ENCODE peak calls at places on chromosome 7, in four cellular contexts. J, Q, V and F are unnamed samples.

GRCh38 chr7:129779602-129780256 is 168.2 kb downstream of the NRF1 start:
- DNase-seq in J (peak), Q (peak), V (no peak), F (peak)

GRCh38 chr7:54858008-54858692 is 99.1 kb upstream of the SEC61G start:
- DNase-seq in J (no peak), Q (no peak), V (no peak), F (no peak)

GRCh38 chr7:34208878-34209621 is 303.7 kb downstream of the BMPER start:
- DNase-seq in J (no peak), Q (no peak), V (no peak), F (no peak)

GRCh38 chr7:8362723-8363369 is 70.6 kb upstream of the NXPH1 start:
- DNase-seq in J (no peak), Q (no peak), V (no peak), F (no peak)

GRCh38 chr7:28456037-28456436 is 43.7 kb downstream of the CREB5 start:
- DNase-seq in J (no peak), Q (no peak), V (no peak), F (no peak)

GRCh38 chr7:95687759-95688343 is 84.5 kb upstream of the DYNC1I1 start:
- DNase-seq in J (no peak), Q (peak), V (no peak), F (no peak)

GRCh38 chr7:68147621-68148238 is 1151.1 kb downstream of the TYW1 start:
- DNase-seq in J (no peak), Q (no peak), V (no peak), F (no peak)

GRCh38 chr7:377069-378040 is 87.4 kb downstream of the FOXL3 start:
- DNase-seq in J (peak), Q (no peak), V (no peak), F (no peak)

GRCh38 chr7:20279979-20280378 is 50.7 kb upstream of the ITGB8 start:
- DNase-seq in J (no peak), Q (no peak), V (no peak), F (no peak)

GRCh38 chr7:148964510-148965267 is 63.6 kb downstream of the PDIA4 start:
- DNase-seq in J (no peak), Q (no peak), V (no peak), F (no peak)

GRCh38 chr7:89761173-89761572 is 393.1 kb upstream of the STEAP1 start:
- DNase-seq in J (no peak), Q (no peak), V (no peak), F (no peak)

GRCh38 chr7:36570508-36571219 is 153.6 kb downstream of the AOAH start:
- DNase-seq in J (no peak), Q (no peak), V (no peak), F (no peak)

GRCh38 chr7:14095233-14095950 is 105.9 kb upstream of the ETV1 start:
- DNase-seq in J (no peak), Q (no peak), V (no peak), F (no peak)

GRCh38 chr7:140926021-140926812 is 1.5 kb upstream of the BRAF start:
- DNase-seq in J (no peak), Q (no peak), V (no peak), F (no peak)

GRCh38 chr7:115240242-115240641 is 318.3 kb downstream of the MDFIC start:
- DNase-seq in J (no peak), Q (no peak), V (no peak), F (no peak)

GRCh38 chr7:91089382-91089963 is 174.8 kb upstream of the FZD1 start:
- DNase-seq in J (no peak), Q (peak), V (no peak), F (no peak)

GRCh38 chr7:1742555-1743303 is 72.7 kb downstream of the ELFN1 start:
- DNase-seq in J (no peak), Q (no peak), V (no peak), F (peak)

GRCh38 chr7:24715661-24716479 is 41.4 kb downstream of the GSDME start:
- DNase-seq in J (no peak), Q (peak), V (no peak), F (peak)

GRCh38 chr7:28102778-28103177 is 77.8 kb downstream of the JAZF1 start:
- DNase-seq in J (no peak), Q (peak), V (peak), F (peak)

GRCh38 chr7:135877799-135878198 is 99.4 kb downstream of the MTPN start:
- DNase-seq in J (no peak), Q (no peak), V (no peak), F (no peak)

GRCh38 chr7:71987200-71987767 is 424.9 kb downstream of the CALN1 start:
- DNase-seq in J (no peak), Q (no peak), V (no peak), F (no peak)

GRCh38 chr7:103048833-103049232 is 25.8 kb downstream of the FBXL13 start:
- DNase-seq in J (no peak), Q (peak), V (no peak), F (no peak)

GRCh38 chr7:6725003-6725402 is 18.3 kb upstream of the ZNF12 start:
- DNase-seq in J (no peak), Q (no peak), V (no peak), F (no peak)

GRCh38 chr7:80937336-80937735 is 18.5 kb upstream of the SEMA3C start:
- DNase-seq in J (no peak), Q (no peak), V (no peak), F (no peak)

GRCh38 chr7:151091003-151091402 is 4.7 kb downstream of the AGAP3 start:
- DNase-seq in J (no peak), Q (no peak), V (no peak), F (no peak)

GRCh38 chr7:27169658-27170493 is 4.2 kb downstream of the HOXA10 start:
- DNase-seq in J (peak), Q (no peak), V (no peak), F (no peak)

DNA sequence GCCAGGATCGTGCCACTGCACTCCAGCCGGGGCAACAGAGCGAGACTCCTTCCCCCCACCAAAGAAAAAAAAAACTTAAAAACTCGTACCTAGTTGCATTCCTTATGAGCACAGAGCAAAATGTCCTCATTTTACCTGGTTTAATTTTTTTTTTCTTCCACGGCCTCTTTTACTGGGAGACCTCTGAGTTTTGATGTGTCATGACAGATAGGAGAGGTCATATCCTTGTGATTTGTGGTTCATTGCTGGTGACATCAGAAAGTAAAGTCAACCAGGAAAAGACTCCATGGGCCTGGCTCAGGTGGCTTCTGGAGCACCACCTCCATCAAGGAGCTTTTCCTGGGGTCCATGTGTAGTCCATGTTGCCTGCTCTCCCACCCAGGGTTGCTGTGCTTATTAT is 26.3 kb downstream of the GTF2I start:
- DNase-seq in J (no peak), Q (no peak), V (no peak), F (no peak)
- TF ChIP-seq POLR2A in J (no peak), Q (no peak), V (no peak), F (no peak)

GRCh38 chr7:157560710-157561522 is 224.1 kb downstream of the DNAJB6 start:
- DNase-seq in J (no peak), Q (no peak), V (no peak), F (no peak)

GRCh38 chr7:157561523-157561785 is 224.7 kb downstream of the DNAJB6 start:
- DNase-seq in J (no peak), Q (no peak), V (no peak), F (no peak)

GRCh38 chr7:157558875-157559595 is 222.2 kb downstream of the DNAJB6 start:
- DNase-seq in J (no peak), Q (no peak), V (no peak), F (no peak)

GRCh38 chr7:157559596-157560257 is 222.9 kb downstream of the DNAJB6 start:
- DNase-seq in J (no peak), Q (no peak), V (no peak), F (no peak)

GRCh38 chr7:157560258-157560654 is 223.5 kb downstream of the DNAJB6 start:
- DNase-seq in J (no peak), Q (no peak), V (no peak), F (no peak)
- TF ChIP-seq POLR2A in J (no peak), Q (no peak), V (no peak), F (no peak)

DNA sequence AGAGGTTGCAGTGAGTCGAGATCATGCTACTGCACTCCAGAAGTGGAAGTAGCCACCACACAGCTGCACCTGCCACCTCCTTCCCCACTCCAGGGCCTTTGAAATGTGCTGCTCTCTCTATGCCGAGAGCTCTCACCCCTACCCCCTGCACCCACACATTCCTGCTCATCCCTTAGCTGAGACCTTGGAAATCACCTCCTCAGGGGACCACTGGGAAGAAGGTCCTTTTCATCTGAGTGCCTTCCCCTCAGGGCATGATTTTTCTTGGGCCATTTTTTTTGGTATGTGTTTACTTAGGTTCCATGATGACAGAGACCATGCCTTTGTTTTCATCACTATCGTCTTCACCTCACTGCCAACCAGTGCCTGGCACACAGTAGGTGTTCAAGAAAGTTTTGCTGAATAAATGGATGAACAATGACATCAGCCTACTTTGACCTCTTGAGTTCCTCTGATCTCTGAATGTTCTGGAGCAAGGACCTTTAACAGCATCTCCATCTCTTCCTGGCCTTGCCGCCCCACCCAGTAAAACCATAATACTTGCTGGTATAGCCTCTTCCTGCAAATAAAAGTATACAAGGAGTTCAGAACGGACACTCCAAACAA is 166.6 kb upstream of the KLF14 start:
- DNase-seq in J (no peak), Q (no peak), V (no peak), F (no peak)
- TF ChIP-seq POLR2A in J (no peak), Q (peak), V (no peak), F (no peak)

DNA sequence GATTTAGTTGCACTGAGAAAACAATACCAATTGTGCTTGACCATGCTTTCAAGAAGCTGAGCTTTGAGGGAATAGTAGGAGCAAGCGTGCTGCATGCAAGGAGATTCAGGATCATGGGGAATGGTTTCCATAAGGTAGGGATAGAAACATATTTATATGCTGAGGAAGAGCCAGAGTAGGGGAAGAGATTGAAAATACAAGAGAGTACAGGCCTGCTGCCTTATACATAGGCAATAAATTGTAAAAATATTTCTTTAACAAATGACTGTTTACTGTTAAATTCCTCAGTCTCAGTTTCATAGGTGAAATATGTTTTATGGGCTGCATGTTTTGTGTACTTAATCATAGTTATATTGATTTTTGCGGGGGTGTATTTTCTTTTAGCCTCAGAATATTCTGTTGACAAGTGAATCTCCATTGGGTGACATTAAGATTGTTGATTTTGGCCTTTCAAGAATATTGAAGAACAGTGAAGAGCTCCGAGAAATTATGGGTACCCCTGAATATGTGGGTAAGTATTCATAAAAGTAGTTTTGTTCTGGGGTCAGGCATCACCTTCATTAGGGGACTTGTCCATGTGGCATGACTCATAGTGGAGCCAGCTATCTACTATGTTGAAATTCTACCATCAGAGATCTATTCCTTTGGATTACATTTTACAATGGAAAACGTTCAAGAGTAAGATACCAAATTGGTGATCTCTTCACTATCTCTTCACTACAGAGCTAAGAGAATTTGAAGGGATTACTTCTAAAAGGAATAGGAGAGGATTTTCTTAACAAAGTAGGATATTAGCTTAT is 36.5 kb downstream of the STK17A start:
- DNase-seq in J (no peak), Q (peak), V (no peak), F (no peak)
- TF ChIP-seq POLR2A in J (no peak), Q (no peak), V (no peak), F (no peak)